ENCODE peak calls at places on chromosomes 3 and 15, in four cellular contexts. S is T-helper 9 cell; V is heart left ventricle; A is CD8-positive, alpha-beta T cell. O is an unnamed sample.

GRCh38 chr15:87348746-87349145 is 907.8 kb downstream of the NTRK3 start:
- DNase-seq in S (no peak), V (no peak), A (no peak), O (no peak)

GRCh38 chr3:58047806-58048205 is 39.6 kb downstream of the FLNB start:
- DNase-seq in S (no peak), V (no peak), A (no peak), O (no peak)

GRCh38 chr3:136546718-136547117 is 205.5 kb downstream of the STAG1 start:
- DNase-seq in S (no peak), V (no peak), A (no peak), O (no peak)

GRCh38 chr3:16302082-16302631 is 37.1 kb downstream of the OXNAD1 start:
- DNase-seq in S (no peak), V (no peak), A (no peak), O (no peak)

GRCh38 chr3:105997800-105998526 is 129.2 kb upstream of the CBLB start:
- DNase-seq in S (no peak), V (peak; percentile 38), A (no peak), O (no peak)

GRCh38 chr3:40476478-40477470 is at the start of gene ZNF619:
- DNase-seq in S (peak; percentile 41), V (peak; percentile 83), A (peak; percentile 31), O (peak; percentile 64)

GRCh38 chr3:119585867-119586570 is 6.7 kb downstream of the ADPRH start:
- DNase-seq in S (no peak), V (no peak), A (no peak), O (no peak)

GRCh38 chr3:195558602-195559001 is 15.5 kb upstream of the PPP1R2 start:
- DNase-seq in S (no peak), V (no peak), A (no peak), O (peak; percentile 40)

GRCh38 chr3:71444028-71444860 is 139.3 kb downstream of the FOXP1 start:
- DNase-seq in S (peak; percentile 57), V (peak; percentile 45), A (peak; percentile 58), O (peak; percentile 52)

GRCh38 chr3:184765730-184766074 is 46.3 kb upstream of the VPS8 start:
- DNase-seq in S (no peak), V (no peak), A (no peak), O (no peak)

GRCh38 chr3:56796996-56797395 is 4.8 kb downstream of the ARHGEF3 start:
- DNase-seq in S (no peak), V (no peak), A (no peak), O (no peak)

GRCh38 chr3:116083686-116084085 is 361.6 kb downstream of the LSAMP start:
- DNase-seq in S (no peak), V (no peak), A (no peak), O (no peak)

GRCh38 chr15:25862087-25862468 is 1.0 kb downstream of the ATP10A start:
- DNase-seq in S (no peak), V (no peak), A (no peak), O (no peak)

GRCh38 chr15:40921949-40922607 is 7.1 kb upstream of the DLL4 start:
- DNase-seq in S (no peak), V (no peak), A (no peak), O (no peak)

GRCh38 chr3:120093119-120093922 is 926 bp downstream of the GSK3B start:
- DNase-seq in S (peak; percentile 10), V (no peak), A (no peak), O (peak; percentile 19)

GRCh38 chr3:125123455-125123854 is 67.7 kb upstream of the HEG1 start:
- DNase-seq in S (no peak), V (no peak), A (no peak), O (no peak)

GRCh38 chr3:58028902-58029301 is 20.7 kb downstream of the FLNB start:
- DNase-seq in S (no peak), V (no peak), A (no peak), O (no peak)

GRCh38 chr3:89859738-89860137 is 752.3 kb downstream of the EPHA3 start:
- DNase-seq in S (no peak), V (no peak), A (no peak), O (no peak)

GRCh38 chr3:69368129-69368741 is 17.7 kb downstream of the FRMD4B start:
- DNase-seq in S (no peak), V (no peak), A (peak; percentile 10), O (no peak)

GRCh38 chr3:151086484-151087456 is 1.3 kb downstream of the MED12L start:
- DNase-seq in S (peak; percentile 49), V (peak; percentile 77), A (peak; percentile 41), O (peak; percentile 88)

GRCh38 chr3:136994772-136995516 is 37.2 kb downstream of the IL20RB start:
- DNase-seq in S (no peak), V (peak; percentile 83), A (no peak), O (peak; percentile 91)

GRCh38 chr15:57227899-57228298 is 148.4 kb upstream of the CGNL1 start:
- DNase-seq in S (no peak), V (no peak), A (no peak), O (no peak)

GRCh38 chr3:143170676-143171075 is 51.1 kb downstream of the CHST2 start:
- DNase-seq in S (no peak), V (no peak), A (no peak), O (no peak)

GRCh38 chr3:57221883-57222282 is 5.6 kb upstream of the APPL1 start:
- DNase-seq in S (no peak), V (no peak), A (no peak), O (no peak)

GRCh38 chr3:31550452-31551251 is 17.9 kb downstream of the STT3B start:
- DNase-seq in S (no peak), V (no peak), A (no peak), O (no peak)

GRCh38 chr3:10549617-10550228 is 44.3 kb upstream of the ATP2B2 start:
- DNase-seq in S (no peak), V (no peak), A (no peak), O (no peak)

GRCh38 chr3:27573780-27574437 is 89.7 kb upstream of the SLC4A7 start:
- DNase-seq in S (no peak), V (no peak), A (no peak), O (no peak)

GRCh38 chr15:35427091-35427490 is 118.9 kb downstream of the DPH6 start:
- DNase-seq in S (no peak), V (no peak), A (no peak), O (no peak)

GRCh38 chr3:7346364-7346763 is 485.4 kb downstream of the GRM7 start:
- DNase-seq in S (no peak), V (no peak), A (no peak), O (no peak)

GRCh38 chr3:189941679-189942078 is 179.0 kb downstream of the P3H2 start:
- DNase-seq in S (no peak), V (no peak), A (no peak), O (no peak)

GRCh38 chr3:39361252-39361927 is 21.8 kb upstream of the SLC25A38 start:
- DNase-seq in S (peak; percentile 22), V (no peak), A (peak; percentile 35), O (no peak)

GRCh38 chr15:100338971-100339444 is 2.8 kb downstream of the ADAMTS17 start:
- DNase-seq in S (peak; percentile 38), V (peak; percentile 47), A (peak; percentile 55), O (peak; percentile 80)

GRCh38 chr15:36774765-36775164 is 195.3 kb downstream of the CDIN1 start:
- DNase-seq in S (no peak), V (no peak), A (no peak), O (no peak)

GRCh38 chr3:105108823-105109222 is 257.9 kb upstream of the ALCAM start:
- DNase-seq in S (no peak), V (no peak), A (no peak), O (no peak)

GRCh38 chr3:30421261-30421660 is 185.1 kb upstream of the TGFBR2 start:
- DNase-seq in S (no peak), V (no peak), A (no peak), O (no peak)

GRCh38 chr3:195197764-195198423 is 73.1 kb downstream of the XXYLT1 start:
- DNase-seq in S (no peak), V (no peak), A (no peak), O (no peak)

GRCh38 chr3:115325539-115325938 is 178.5 kb upstream of the ZBTB20 start:
- DNase-seq in S (no peak), V (no peak), A (no peak), O (no peak)

GRCh38 chr3:55690746-55691540 is 203.8 kb upstream of the WNT5A start:
- DNase-seq in S (no peak), V (no peak), A (no peak), O (peak; percentile 65)

GRCh38 chr3:10762116-10762515 is 53.9 kb upstream of the SLC6A11 start:
- DNase-seq in S (no peak), V (no peak), A (no peak), O (no peak)

GRCh38 chr3:175433026-175433668 is 574.0 kb downstream of the NAALADL2 start:
- DNase-seq in S (no peak), V (no peak), A (no peak), O (no peak)